ENCODE peak calls at places on chromosomes 6 and 20, in four cellular contexts. Z is posterior cingulate gyrus, J is nucleus accumbens, O is naive B cell. E is an unnamed sample.

GRCh38 chr20:16760431-16761304 is 12.5 kb downstream of the OTOR start:
- DNase-seq in Z (no peak), O (no peak), J (no peak), E (no peak)

GRCh38 chr20:7883309-7883708 is 56.9 kb downstream of the HAO1 start:
- DNase-seq in Z (no peak), J (no peak), O (no peak), E (peak; percentile 82)

GRCh38 chr6:106146852-106147351 is 60.8 kb downstream of the PRDM1 start:
- DNase-seq in J (no peak), Z (no peak), O (no peak), E (no peak)

GRCh38 chr6:169452117-169452868 is 198.6 kb upstream of the THBS2 start:
- DNase-seq in O (no peak), J (no peak), Z (no peak), E (no peak)

GRCh38 chr6:161507375-161507774 is 233.5 kb upstream of the AGPAT4 start:
- DNase-seq in Z (no peak), J (no peak), O (no peak), E (no peak)

GRCh38 chr20:5215592-5216304 is 88.9 kb downstream of the CDS2 start:
- DNase-seq in J (no peak), Z (no peak), O (no peak), E (no peak)

GRCh38 chr6:21764989-21765388 is 171.4 kb downstream of the SOX4 start:
- DNase-seq in Z (no peak), J (no peak), O (no peak), E (no peak)

GRCh38 chr20:60395993-60396392 is 437.8 kb downstream of the CDH26 start:
- DNase-seq in J (no peak), Z (no peak), O (no peak), E (no peak)

GRCh38 chr20:46253391-46253790 is 54.9 kb downstream of the CDH22 start:
- DNase-seq in Z (peak; percentile 40), O (no peak), J (no peak), E (peak; percentile 28)

GRCh38 chr20:58112017-58112781 is 116.3 kb downstream of the ANKRD60 start:
- DNase-seq in J (no peak), O (no peak), Z (no peak), E (no peak)

GRCh38 chr6:155828989-155829388 is 373.4 kb upstream of the NOX3 start:
- DNase-seq in O (no peak), Z (no peak), J (no peak), E (no peak)

GRCh38 chr6:130518588-130518987 is 152.8 kb downstream of the TMEM200A start:
- DNase-seq in J (no peak), O (no peak), Z (no peak), E (no peak)

GRCh38 chr6:148223424-148223842 is 119.2 kb upstream of the SASH1 start:
- DNase-seq in Z (no peak), J (no peak), O (no peak), E (peak; percentile 40)

GRCh38 chr6:30396833-30397479 is 52.0 kb downstream of the RPP21 start:
- DNase-seq in Z (peak; percentile 77), O (peak; percentile 78), J (peak; percentile 13), E (peak; percentile 86)

GRCh38 chr6:150250826-150251225 is 108.0 kb downstream of the PPP1R14C start:
- DNase-seq in Z (no peak), J (no peak), O (no peak), E (no peak)

GRCh38 chr20:41055679-41056078 is 27.1 kb downstream of the TOP1 start:
- DNase-seq in O (no peak), Z (no peak), J (no peak), E (no peak)

GRCh38 chr6:26232306-26232949 is 132.6 kb upstream of the BTN3A2 start:
- DNase-seq in Z (no peak), O (no peak), J (no peak), E (no peak)

GRCh38 chr6:53830356-53830755 is 35.6 kb downstream of the LRRC1 start:
- DNase-seq in O (no peak), Z (no peak), J (no peak), E (no peak)

GRCh38 chr6:122730334-122730733 is 49.2 kb upstream of the FABP7 start:
- DNase-seq in O (no peak), Z (no peak), J (no peak), E (no peak)

GRCh38 chr6:127384007-127384406 is 40.6 kb upstream of the ECHDC1 start:
- DNase-seq in Z (no peak), O (no peak), J (no peak), E (no peak)

GRCh38 chr20:48697845-48698491 is 129.8 kb downstream of the PREX1 start:
- DNase-seq in Z (peak; percentile 71), J (no peak), O (no peak), E (peak; percentile 82)

GRCh38 chr6:22737331-22737730 is 168.0 kb downstream of the HDGFL1 start:
- DNase-seq in J (peak; percentile 48), Z (peak; percentile 67), O (no peak), E (peak; percentile 85)

GRCh38 chr20:555933-556332 is 12.3 kb upstream of the CSNK2A1 start:
- DNase-seq in J (no peak), O (no peak), Z (no peak), E (no peak)

GRCh38 chr20:45114465-45115385 is at the start of gene WFDC5:
- DNase-seq in O (no peak), Z (no peak), J (no peak), E (no peak)

GRCh38 chr6:86832686-86833085 is 104.6 kb upstream of the HTR1E start:
- DNase-seq in O (no peak), Z (no peak), J (no peak), E (no peak)

GRCh38 chr6:148590881-148591280 is 155.9 kb upstream of the UST start:
- DNase-seq in Z (no peak), J (no peak), O (no peak), E (no peak)

GRCh38 chr6:170178561-170179477 is 112.1 kb downstream of the DLL1 start:
- DNase-seq in O (no peak), Z (no peak), J (no peak), E (no peak)

GRCh38 chr6:129759851-129760595 is 50.0 kb upstream of the ARHGAP18 start:
- DNase-seq in O (no peak), Z (no peak), J (no peak), E (no peak)

E was measured in COLO829.